ENCODE peak calls at places on chromosomes 2 and 18, in four cellular contexts. E, J, A and M are unnamed samples.

GRCh38 chr2:85433511-85434089 is 15.1 kb downstream of the SH2D6 start:
- DNase-seq in J (peak), E (peak), A (no peak), M (peak)

GRCh38 chr2:79292936-79293335 is 133.4 kb upstream of the REG3A start:
- DNase-seq in J (no peak), A (no peak), E (no peak), M (no peak)

GRCh38 chr2:26792720-26793119 is 6.9 kb downstream of the CENPA start:
- DNase-seq in J (no peak), A (no peak), E (no peak), M (no peak)

GRCh38 chr2:230875347-230876315 is 10.9 kb downstream of the ITM2C start:
- DNase-seq in J (no peak), A (no peak), E (no peak), M (no peak)

GRCh38 chr18:56511996-56512395 is 126.4 kb downstream of the TXNL1 start:
- DNase-seq in A (no peak), J (no peak), E (no peak), M (no peak)

GRCh38 chr18:49028091-49028490 is 77.3 kb upstream of the SMAD7 start:
- DNase-seq in A (no peak), J (no peak), E (peak), M (no peak)

GRCh38 chr2:76128622-76129021 is 417.9 kb upstream of the GCFC2 start:
- DNase-seq in A (no peak), J (no peak), E (no peak), M (peak)

GRCh38 chr2:181554511-181554910 is 97.3 kb downstream of the ITGA4 start:
- DNase-seq in J (no peak), E (no peak), A (no peak), M (no peak)

GRCh38 chr2:150888337-150888736 is 373.3 kb downstream of the RBM43 start:
- DNase-seq in E (no peak), A (no peak), J (no peak), M (no peak)

GRCh38 chr2:23862716-23863426 is 64.1 kb downstream of the ATAD2B start:
- DNase-seq in E (no peak), J (no peak), A (no peak), M (no peak)

GRCh38 chr18:22108674-22109073 is 60.7 kb upstream of the GATA6 start:
- DNase-seq in J (no peak), E (no peak), A (peak), M (peak)

GRCh38 chr18:62827397-62827796 is 112.1 kb downstream of the PHLPP1 start:
- DNase-seq in E (no peak), A (no peak), J (no peak), M (no peak)

GRCh38 chr2:85418132-85419008 is at the start of gene SH2D6:
- DNase-seq in J (peak), E (peak), A (peak), M (peak)

GRCh38 chr2:45962522-45962921 is 311.0 kb downstream of the PRKCE start:
- DNase-seq in E (peak), A (no peak), J (peak), M (peak)

GRCh38 chr18:66874375-66874774 is 270.5 kb upstream of the CDH19 start:
- DNase-seq in A (no peak), E (no peak), J (no peak), M (no peak)

GRCh38 chr2:196915512-196916189 is 10.9 kb downstream of the PGAP1 start:
- DNase-seq in E (no peak), A (no peak), J (no peak), M (no peak)

GRCh38 chr2:97653874-97654273 is 8.0 kb downstream of the COX5B start:
- DNase-seq in A (no peak), E (no peak), J (no peak), M (no peak)

GRCh38 chr18:74342416-74343043 is 26.9 kb downstream of the C18orf63 start:
- DNase-seq in J (no peak), E (no peak), A (no peak), M (peak)

GRCh38 chr2:68997401-68997800 is 15.6 kb upstream of the ANTXR1 start:
- DNase-seq in A (no peak), E (no peak), J (no peak), M (no peak)

GRCh38 chr2:145161656-145162055 is 641.7 kb upstream of the ZEB2 start:
- DNase-seq in E (no peak), J (no peak), A (no peak), M (no peak)

GRCh38 chr18:74116628-74117554 is 30.7 kb downstream of the FBXO15 start:
- DNase-seq in E (no peak), A (peak), J (no peak), M (peak)

GRCh38 chr18:21215480-21215879 is 26.6 kb upstream of the GREB1L start:
- DNase-seq in E (no peak), A (no peak), J (no peak), M (no peak)

GRCh38 chr2:68645523-68645922 is 2.1 kb downstream of the PROKR1 start:
- DNase-seq in J (no peak), E (no peak), A (no peak), M (no peak)

GRCh38 chr18:61413388-61413787 is 80.2 kb downstream of the CDH20 start:
- DNase-seq in A (no peak), E (no peak), J (no peak), M (no peak)

GRCh38 chr2:222290371-222290690 is 8.5 kb downstream of the PAX3 start:
- DNase-seq in E (no peak), J (no peak), A (no peak), M (no peak)

GRCh38 chr2:222291485-222291841 is 7.3 kb downstream of the PAX3 start:
- DNase-seq in J (no peak), E (no peak), A (no peak), M (no peak)

GRCh38 chr2:222289280-222290250 is 9.2 kb downstream of the PAX3 start:
- DNase-seq in J (no peak), A (no peak), E (no peak), M (no peak)

GRCh38 chr2:222292113-222292737 is 6.6 kb downstream of the PAX3 start:
- DNase-seq in J (no peak), E (no peak), A (no peak), M (no peak)

GRCh38 chr2:222290691-222291484 is 7.9 kb downstream of the PAX3 start:
- DNase-seq in E (no peak), J (no peak), A (peak), M (no peak)
- TF ChIP-seq CTCF in E (no peak), J (no peak), A (no peak), M (no peak)

GRCh38 chr2:172288603-172289002 is 138.8 kb upstream of the ITGA6 start:
- DNase-seq in J (no peak), E (no peak), A (no peak), M (peak)
- TF ChIP-seq CTCF in J (no peak), E (no peak), A (no peak), M (no peak)

GRCh38 chr2:1588994-1589611 is 155.2 kb downstream of the PXDN start:
- DNase-seq in J (no peak), E (peak), A (peak), M (no peak)
- TF ChIP-seq CTCF in J (no peak), E (no peak), A (peak), M (peak)

GRCh38 chr2:120777787-120778186 is 42.1 kb downstream of the GLI2 start:
- DNase-seq in A (no peak), E (peak), J (no peak), M (no peak)
- TF ChIP-seq CTCF in A (no peak), E (no peak), J (no peak), M (no peak)

GRCh38 chr18:9804517-9805104 is 81.2 kb upstream of the TXNDC2 start:
- DNase-seq in A (no peak), E (peak), J (no peak), M (no peak)
- TF ChIP-seq CTCF in A (no peak), E (no peak), J (no peak), M (peak)

GRCh38 chr18:33757037-33757436 is 179.0 kb downstream of the ASXL3 start:
- DNase-seq in J (no peak), E (no peak), A (no peak), M (no peak)

GRCh38 chr18:33755918-33756590 is 178.0 kb downstream of the ASXL3 start:
- DNase-seq in A (no peak), J (no peak), E (no peak), M (peak)

DNA sequence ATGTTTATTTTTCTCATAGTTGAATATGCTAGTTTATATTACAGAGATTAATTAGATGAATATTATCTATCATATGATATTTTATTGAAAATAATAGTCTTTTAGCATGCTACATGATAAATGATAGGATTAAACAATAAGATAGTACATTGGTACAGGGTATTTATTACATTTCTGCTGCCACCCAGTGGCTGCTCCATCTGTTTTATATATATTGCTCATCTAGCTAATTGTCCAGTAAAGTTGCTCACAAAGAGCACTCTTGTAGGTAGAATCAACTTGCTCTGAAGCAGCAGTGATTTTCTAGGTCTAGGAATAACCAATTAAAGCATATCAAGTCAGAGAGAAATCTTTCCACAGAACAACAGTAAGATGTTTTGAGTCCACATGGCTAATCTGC is 183.3 kb downstream of the ASXL3 start:
- DNase-seq in E (no peak), A (no peak), J (no peak), M (peak)
- TF ChIP-seq CTCF in E (peak), A (peak), J (peak), M (peak)

GRCh38 chr2:238141541-238142318 is 3.3 kb downstream of the KLHL30 start:
- DNase-seq in A (no peak), E (peak), J (peak), M (peak)
- TF ChIP-seq CTCF in A (no peak), E (no peak), J (no peak), M (no peak)

DNA sequence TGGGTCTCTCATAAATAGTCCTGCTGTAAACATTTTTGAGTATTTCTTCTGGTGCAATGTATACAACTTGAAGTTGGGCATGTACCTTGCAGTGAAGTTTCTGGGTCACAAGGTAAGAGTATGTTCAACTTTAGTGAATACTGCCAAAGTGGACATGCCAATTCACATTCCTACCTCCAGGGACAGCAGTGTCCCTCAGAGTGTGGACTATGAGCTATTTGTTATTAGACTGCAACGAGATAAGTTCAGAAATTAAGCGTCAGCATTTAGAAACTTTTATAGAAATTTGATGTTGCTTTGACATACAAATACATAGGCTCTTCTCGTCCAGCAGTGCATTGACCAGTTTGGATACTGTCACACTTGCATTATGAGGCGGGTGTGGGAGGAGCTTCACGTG is 7.2 kb upstream of the ACKR3 start:
- DNase-seq in A (no peak), E (no peak), J (no peak), M (no peak)
- TF ChIP-seq CTCF in A (peak), E (peak), J (peak), M (peak)

GRCh38 chr2:28956890-28957289 is 24.2 kb upstream of the TOGARAM2 start:
- DNase-seq in A (peak), E (no peak), J (no peak), M (no peak)
- TF ChIP-seq CTCF in A (peak), E (peak), J (peak), M (peak)

DNA sequence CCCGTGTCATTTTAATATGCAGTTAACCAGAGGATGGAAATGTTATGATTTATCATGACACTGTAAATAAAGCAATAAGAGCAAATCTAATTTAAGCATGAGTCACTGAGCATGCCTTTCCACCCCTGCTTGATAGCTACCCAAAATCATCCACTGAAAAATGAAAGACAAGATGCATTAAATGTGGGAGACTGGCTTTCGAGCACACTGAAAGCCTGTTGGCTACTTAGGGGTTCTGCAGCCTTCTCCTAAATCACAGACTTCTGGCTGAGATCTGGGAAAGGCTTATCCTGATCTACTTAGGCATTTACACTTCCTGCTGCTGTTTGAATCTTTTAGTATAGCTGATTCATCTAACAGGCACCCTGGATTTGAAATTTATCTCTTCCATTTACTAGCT is 778.3 kb upstream of the CDH7 start:
- DNase-seq in J (no peak), A (no peak), E (no peak), M (no peak)
- TF ChIP-seq CTCF in J (no peak), A (no peak), E (no peak), M (no peak)